ENCODE peak calls at places on chromosomes 12 and 14, in ten cellular contexts. D is tibial artery, M is foreskin fibroblast, O is prostate gland, N is A549, K is ovary, L is endothelial cell of umbilical vein, B is AG10803, V is cardiac muscle cell, R is IMR-90. W is an unnamed sample.

GRCh38 chr12:124646385-124647230 is 79.2 kb upstream of the NCOR2 start:
- DNase-seq in K (peak), O (no peak), R (no peak), L (no peak), N (no peak), V (no peak), B (no peak), M (no peak), D (no peak), W (no peak)

GRCh38 chr12:57235728-57236131 is 6.2 kb downstream of the SHMT2 start:
- DNase-seq in M (no peak), B (no peak), D (no peak), L (no peak), K (no peak), V (no peak), R (no peak), O (no peak), N (no peak), W (no peak)

GRCh38 chr14:58816416-58817115 is 178.8 kb downstream of the DACT1 start:
- DNase-seq in R (no peak), B (no peak), O (no peak), V (no peak), N (no peak), M (no peak), L (no peak), K (no peak), D (no peak), W (no peak)

GRCh38 chr14:29217813-29218450 is 451.3 kb downstream of the FOXG1 start:
- DNase-seq in R (peak), O (no peak), B (no peak), L (no peak), M (no peak), N (no peak), D (no peak), K (no peak), V (no peak), W (no peak)

GRCh38 chr12:82896286-82896685 is 209.6 kb downstream of the TMTC2 start:
- DNase-seq in K (no peak), D (no peak), L (no peak), R (no peak), M (no peak), N (no peak), V (no peak), B (no peak), O (no peak), W (no peak)

GRCh38 chr12:120358412-120359158 is 10.4 kb downstream of the MSI1 start:
- DNase-seq in D (peak), V (no peak), N (no peak), B (no peak), M (no peak), L (no peak), K (no peak), R (no peak), O (no peak), W (no peak)

GRCh38 chr14:72921396-72921795 is 4.9 kb upstream of the DCAF4 start:
- DNase-seq in N (no peak), K (no peak), B (no peak), R (peak), V (no peak), L (no peak), O (no peak), D (no peak), M (no peak), W (no peak)

GRCh38 chr12:125341422-125341821 is 276.2 kb downstream of the AACS start:
- DNase-seq in D (no peak), B (no peak), M (no peak), L (no peak), O (no peak), N (no peak), R (no peak), K (no peak), V (no peak), W (no peak)

GRCh38 chr14:57833304-57833703 is 32.6 kb downstream of the SLC35F4 start:
- DNase-seq in B (peak), K (peak), R (peak), N (peak), V (no peak), M (peak), O (peak), L (no peak), D (peak), W (peak)

GRCh38 chr12:50488801-50489200 is 16.0 kb upstream of the DIP2B start:
- DNase-seq in K (no peak), B (no peak), L (peak), M (no peak), N (no peak), V (no peak), R (peak), D (no peak), O (no peak), W (no peak)

GRCh38 chr12:110109037-110109836 is 14.9 kb upstream of the IFT81 start:
- DNase-seq in K (peak), L (peak), V (peak), R (peak), O (peak), D (peak), M (peak), B (peak), N (peak), W (peak)
- TF ChIP-seq CTCF in K (peak), L (no peak), V (no peak), R (peak), O (no peak), D (no peak), M (no peak), B (no peak), N (no peak), W (no peak)

GRCh38 chr12:18284461-18284860 is 23.1 kb downstream of the PIK3C2G start:
- DNase-seq in O (no peak), K (no peak), M (no peak), B (no peak), L (peak), V (no peak), N (no peak), D (no peak), R (no peak), W (no peak)
- H3K4me3 ChIP-seq in O (no peak), K (no peak), M (no peak), B (no peak), L (no peak), V (no peak), N (no peak), D (no peak), R (no peak), W (no peak)

GRCh38 chr12:43337571-43338497 is 214.2 kb downstream of the ADAMTS20 start:
- DNase-seq in D (no peak), V (no peak), K (no peak), M (no peak), L (peak), N (no peak), B (no peak), R (peak), O (no peak), W (no peak)

GRCh38 chr12:43332977-43333649 is 218.9 kb downstream of the ADAMTS20 start:
- DNase-seq in N (no peak), V (peak), D (no peak), O (no peak), M (peak), R (peak), L (peak), K (no peak), B (no peak), W (peak)

GRCh38 chr12:43333650-43334043 is 218.4 kb downstream of the ADAMTS20 start:
- DNase-seq in K (no peak), D (no peak), O (no peak), N (no peak), R (no peak), B (no peak), M (no peak), L (no peak), V (no peak), W (no peak)

GRCh38 chr12:43338848-43339526 is 213.0 kb downstream of the ADAMTS20 start:
- DNase-seq in O (no peak), R (peak), K (no peak), V (peak), M (peak), L (peak), D (no peak), B (peak), N (peak), W (peak)

DNA sequence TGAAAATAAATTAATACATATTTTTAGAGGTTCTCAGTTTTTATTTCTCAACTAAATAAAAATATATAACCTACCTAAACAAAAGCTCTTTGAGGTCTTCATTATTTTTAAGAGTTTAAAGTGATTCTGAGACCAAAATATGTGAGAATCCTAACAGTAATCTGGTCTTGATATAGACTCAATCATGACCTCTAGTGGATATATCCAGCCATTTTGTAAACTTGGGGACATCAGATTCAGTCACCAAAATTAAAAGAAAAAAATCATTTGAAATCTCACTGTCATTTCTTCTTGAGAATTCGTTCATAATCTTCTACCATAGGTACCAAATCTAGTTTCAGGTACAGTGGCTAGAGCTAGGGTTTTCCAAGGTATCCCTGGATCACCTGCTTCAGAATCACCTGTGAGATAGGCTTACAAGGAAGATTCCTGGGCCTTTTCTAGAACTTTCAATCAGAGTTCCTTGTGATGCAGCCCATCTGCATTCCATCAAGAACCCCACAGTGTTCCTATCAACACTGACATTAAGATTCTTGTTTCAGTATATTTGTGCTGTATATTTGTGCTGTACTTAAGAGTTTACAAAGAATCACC is 214.9 kb downstream of the ADAMTS20 start:
- DNase-seq in B (peak), R (peak), D (no peak), L (peak), V (peak), M (peak), N (peak), K (no peak), O (no peak), W (no peak)
- TF ChIP-seq CTCF in B (peak), R (peak), D (peak), L (peak), V (peak), M (peak), N (peak), K (no peak), O (no peak), W (peak)

GRCh38 chr12:106583578-106584103 is 837 bp downstream of the RFX4 start:
- DNase-seq in D (no peak), V (peak), R (peak), O (no peak), L (no peak), K (no peak), B (peak), M (no peak), N (peak), W (no peak)
- H3K4me3 ChIP-seq in D (peak), V (peak), R (no peak), O (no peak), L (no peak), K (peak), B (peak), M (peak), N (peak), W (peak)

GRCh38 chr14:76181546-76181945 is 29.8 kb downstream of the GPATCH2L start:
- DNase-seq in M (no peak), V (no peak), L (peak), K (no peak), R (no peak), B (no peak), D (no peak), N (no peak), O (no peak), W (no peak)
- TF ChIP-seq CTCF in M (peak), V (peak), L (peak), K (no peak), R (peak), B (peak), D (no peak), N (no peak), O (no peak), W (peak)

GRCh38 chr14:26204362-26204953 is 393.4 kb downstream of the NOVA1 start:
- DNase-seq in M (no peak), L (peak), O (no peak), D (no peak), K (no peak), N (no peak), B (no peak), R (no peak), V (peak), W (no peak)
- H3K4me3 ChIP-seq in M (no peak), L (peak), O (peak), D (peak), K (peak), N (no peak), B (no peak), R (no peak), V (peak), W (peak)

GRCh38 chr12:127445583-127445982 is 821.4 kb upstream of the TMEM132C start:
- DNase-seq in R (no peak), B (no peak), M (no peak), V (no peak), N (no peak), O (no peak), L (no peak), D (no peak), K (no peak), W (no peak)

GRCh38 chr12:127455347-127456265 is 811.4 kb upstream of the TMEM132C start:
- DNase-seq in V (peak), K (no peak), L (no peak), O (no peak), N (no peak), R (no peak), D (no peak), B (no peak), M (no peak), W (no peak)

DNA sequence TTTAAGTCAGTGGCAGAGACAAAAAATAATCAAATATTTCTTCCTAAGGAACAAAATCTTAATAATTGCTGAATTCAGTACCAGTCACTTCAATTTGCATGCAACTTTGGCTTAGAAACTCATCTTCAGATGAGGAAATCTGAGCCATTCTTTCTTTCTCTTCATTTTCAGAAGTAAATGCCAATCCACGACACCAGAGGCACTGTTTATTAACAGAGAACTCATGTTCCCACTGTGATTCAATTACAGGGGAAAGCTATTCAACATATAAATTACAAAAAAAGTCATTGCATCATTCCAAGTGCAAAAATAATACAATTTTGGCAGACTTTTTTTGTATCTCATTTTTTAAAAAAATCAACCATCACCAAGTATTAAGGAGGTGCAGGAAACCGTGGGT is 816.1 kb upstream of the TMEM132C start:
- DNase-seq in V (no peak), M (no peak), K (no peak), O (no peak), R (peak), B (no peak), L (no peak), D (no peak), N (no peak), W (no peak)
- TF ChIP-seq CTCF in V (no peak), M (no peak), K (no peak), O (no peak), R (peak), B (peak), L (no peak), D (no peak), N (no peak), W (peak)

GRCh38 chr12:3114671-3115070 is 37.5 kb downstream of the TSPAN9 start:
- DNase-seq in B (no peak), O (no peak), L (no peak), V (no peak), M (no peak), D (no peak), R (no peak), N (no peak), K (no peak), W (no peak)
- H3K4me3 ChIP-seq in B (no peak), O (no peak), L (no peak), V (no peak), M (no peak), D (no peak), R (no peak), N (no peak), K (no peak), W (no peak)

GRCh38 chr14:99128185-99128584 is 143.8 kb downstream of the BCL11B start:
- DNase-seq in B (no peak), R (no peak), M (no peak), N (no peak), V (no peak), O (peak), L (no peak), D (peak), K (no peak), W (no peak)

GRCh38 chr14:99129211-99129696 is 142.7 kb downstream of the BCL11B start:
- DNase-seq in O (no peak), M (no peak), R (no peak), N (no peak), B (no peak), K (no peak), L (no peak), V (no peak), D (peak), W (no peak)

GRCh38 chr14:99127651-99128167 is 144.3 kb downstream of the BCL11B start:
- DNase-seq in R (no peak), L (no peak), O (peak), D (peak), M (no peak), N (no peak), K (no peak), B (no peak), V (no peak), W (peak)

GRCh38 chr14:99131632-99132271 is 140.2 kb downstream of the BCL11B start:
- DNase-seq in V (no peak), B (no peak), D (peak), N (no peak), M (no peak), L (no peak), K (no peak), O (no peak), R (no peak), W (no peak)

DNA sequence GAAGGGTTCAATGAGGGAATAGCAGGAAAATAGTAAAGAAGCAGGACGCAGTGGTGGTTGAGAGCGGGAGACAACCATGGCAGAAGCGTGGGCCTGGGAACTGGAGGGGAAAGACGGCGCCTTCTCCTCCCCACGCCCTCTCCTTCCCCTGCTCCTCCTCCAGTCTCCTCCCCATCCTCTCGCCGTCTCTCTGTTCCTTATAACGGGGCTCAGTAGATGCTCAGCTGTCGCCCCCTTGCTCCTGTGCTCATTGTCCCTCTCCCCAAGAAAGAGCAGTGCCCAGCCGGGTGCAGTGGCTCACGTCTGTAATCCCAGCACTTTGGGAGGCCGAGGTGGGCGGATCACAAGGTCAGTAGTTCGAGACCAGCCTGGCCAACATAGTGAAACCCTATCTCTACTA is 142.0 kb downstream of the BCL11B start:
- DNase-seq in M (no peak), V (no peak), K (no peak), D (peak), O (no peak), B (no peak), L (no peak), N (no peak), R (no peak), W (no peak)
- TF ChIP-seq CTCF in M (no peak), V (no peak), K (no peak), D (no peak), O (no peak), B (no peak), L (no peak), N (no peak), R (no peak), W (no peak)

W was measured in retinal pigment epithelial cell.